ENCODE peak calls at places on chromosomes 12 and 14, in six cellular contexts. O, S, Y, F, U and P are unnamed samples.

GRCh38 chr14:103711516-103712431 is 3.5 kb downstream of the XRCC3 start:
- DNase-seq in O (no peak), S (no peak), Y (peak; percentile 86), F (no peak), U (peak; percentile 45), P (no peak)

GRCh38 chr12:124756730-124757129 is 106.9 kb downstream of the SCARB1 start:
- DNase-seq in O (no peak), S (no peak), Y (no peak), F (no peak), U (no peak), P (no peak)

GRCh38 chr12:55637467-55637866 is 775 bp downstream of the OR10P1 start:
- DNase-seq in O (no peak), S (no peak), Y (no peak), F (no peak), U (no peak), P (no peak)

GRCh38 chr12:66405395-66405794 is 103.1 kb downstream of the HELB start:
- DNase-seq in O (no peak), S (peak; percentile 14), Y (peak; percentile 15), F (peak; percentile 52), U (peak; percentile 67), P (no peak)

GRCh38 chr14:91793704-91794103 is 61.8 kb upstream of the CATSPERB start:
- DNase-seq in O (no peak), S (no peak), Y (no peak), F (no peak), U (no peak), P (no peak)

GRCh38 chr12:106109168-106109910 is 29.4 kb downstream of the NUAK1 start:
- DNase-seq in O (no peak), S (no peak), Y (no peak), F (no peak), U (no peak), P (no peak)

GRCh38 chr14:69039287-69039628 is 60.2 kb upstream of the ACTN1 start:
- DNase-seq in O (no peak), S (peak; percentile 18), Y (peak; percentile 72), F (peak; percentile 88), U (peak; percentile 78), P (no peak)

GRCh38 chr12:124698211-124698997 is 131.0 kb upstream of the NCOR2 start:
- DNase-seq in O (no peak), S (no peak), Y (no peak), F (peak; percentile 97), U (no peak), P (no peak)

GRCh38 chr14:93285048-93285447 is 47.8 kb downstream of the BTBD7 start:
- DNase-seq in O (no peak), S (peak; percentile 25), Y (no peak), F (peak; percentile 45), U (peak; percentile 13), P (no peak)

GRCh38 chr12:3282271-3282670 is 205.1 kb downstream of the TSPAN9 start:
- DNase-seq in O (no peak), S (no peak), Y (no peak), F (no peak), U (no peak), P (no peak)

GRCh38 chr14:19947413-19948090 is 16.8 kb downstream of the OR4K1 start:
- DNase-seq in O (no peak), S (no peak), Y (no peak), F (no peak), U (no peak), P (no peak)

GRCh38 chr12:52722680-52723079 is 19.4 kb upstream of the KRT77 start:
- DNase-seq in O (no peak), S (no peak), Y (no peak), F (no peak), U (no peak), P (no peak)

GRCh38 chr12:83015390-83016225 is 328.9 kb downstream of the TMTC2 start:
- DNase-seq in O (no peak), S (peak; percentile 35), Y (no peak), F (peak; percentile 29), U (peak; percentile 77), P (no peak)

GRCh38 chr14:93295541-93296220 is 37.2 kb downstream of the BTBD7 start:
- DNase-seq in O (no peak), S (no peak), Y (no peak), F (no peak), U (no peak), P (peak; percentile 60)

GRCh38 chr12:58757422-58757821 is 162.9 kb downstream of the LRIG3 start:
- DNase-seq in O (no peak), S (peak; percentile 92), Y (peak; percentile 9), F (peak; percentile 96), U (peak; percentile 89), P (no peak)

GRCh38 chr12:113500662-113501435 is 29.2 kb upstream of the LHX5 start:
- DNase-seq in O (no peak), S (no peak), Y (no peak), F (no peak), U (no peak), P (peak; percentile 70)

GRCh38 chr12:104360988-104361707 is 57.6 kb downstream of the EID3 start:
- DNase-seq in O (no peak), S (no peak), Y (no peak), F (peak; percentile 58), U (peak; percentile 44), P (no peak)

GRCh38 chr12:22380029-22380428 is 45.5 kb upstream of the ST8SIA1 start:
- DNase-seq in O (no peak), S (no peak), Y (no peak), F (peak; percentile 11), U (no peak), P (no peak)

GRCh38 chr12:119780786-119781434 is 96.2 kb downstream of the CIT start:
- DNase-seq in O (no peak), S (peak; percentile 58), Y (peak; percentile 61), F (peak; percentile 26), U (peak; percentile 67), P (peak; percentile 55)

GRCh38 chr12:116427200-116427932 is 131.8 kb upstream of the MAP1LC3B2 start:
- DNase-seq in O (no peak), S (no peak), Y (no peak), F (no peak), U (no peak), P (peak; percentile 65)

GRCh38 chr14:104202259-104203070 is 64.1 kb downstream of the KIF26A start:
- DNase-seq in O (no peak), S (no peak), Y (no peak), F (no peak), U (no peak), P (no peak)

GRCh38 chr12:54282949-54283593 is 2.5 kb downstream of the HNRNPA1 start:
- DNase-seq in O (no peak), S (no peak), Y (no peak), F (no peak), U (no peak), P (no peak)

GRCh38 chr12:76329163-76329562 is 19.1 kb downstream of the BBS10 start:
- DNase-seq in O (no peak), S (peak; percentile 66), Y (peak; percentile 58), F (peak; percentile 96), U (peak; percentile 73), P (no peak)

GRCh38 chr12:93569301-93569655 is 3.2 kb upstream of the SOCS2 start:
- DNase-seq in O (no peak), S (no peak), Y (no peak), F (no peak), U (no peak), P (no peak)

DNA sequence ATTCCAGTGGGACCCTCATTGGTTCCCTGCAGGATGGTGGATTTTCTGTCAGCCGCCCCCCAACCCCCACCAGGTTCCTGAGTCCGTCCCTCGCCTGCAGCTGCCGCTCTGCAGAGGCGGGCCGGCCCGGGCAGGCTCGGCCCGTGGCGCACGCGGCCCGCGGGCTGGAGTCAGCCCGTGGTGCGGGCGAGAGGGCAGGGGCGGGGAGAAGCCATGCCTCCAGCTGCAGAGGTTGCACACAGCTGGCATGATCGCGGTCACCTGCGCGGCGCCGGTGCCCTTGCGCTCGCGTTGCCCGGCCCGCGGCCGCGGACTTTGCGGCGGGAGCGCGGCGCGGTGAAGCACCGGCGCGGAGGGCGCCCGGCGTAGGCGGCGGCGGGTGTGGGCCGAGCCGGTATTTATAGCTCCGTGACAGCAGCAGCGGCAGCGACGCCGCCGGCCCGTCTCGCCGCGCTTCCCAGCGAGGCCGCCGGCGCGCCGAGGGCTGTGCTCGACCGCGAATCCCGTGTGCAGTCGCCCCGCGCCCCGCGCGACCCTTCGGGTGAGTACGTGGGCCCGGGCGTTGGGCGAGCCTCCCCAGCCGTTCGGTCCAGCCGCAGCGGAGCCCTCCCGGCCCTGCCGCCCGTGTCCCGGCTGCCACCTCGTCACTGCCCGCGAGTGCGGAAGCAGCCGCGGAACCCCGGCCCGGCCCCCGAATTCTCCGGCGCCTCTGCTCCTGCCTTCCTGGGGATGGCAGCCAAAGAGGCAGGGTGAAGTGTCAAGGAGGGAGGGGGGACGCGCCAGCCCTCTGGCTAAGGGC is at the start of gene TMEM117:
- DNase-seq in O (no peak), S (peak; percentile 52), Y (peak; percentile 59), F (peak; percentile 38), U (peak; percentile 61), P (peak; percentile 72)
- TF ChIP-seq EZH2 in O (no peak), S (no peak), Y (no peak), F (no peak), U (no peak), P (peak; percentile 77)

DNA sequence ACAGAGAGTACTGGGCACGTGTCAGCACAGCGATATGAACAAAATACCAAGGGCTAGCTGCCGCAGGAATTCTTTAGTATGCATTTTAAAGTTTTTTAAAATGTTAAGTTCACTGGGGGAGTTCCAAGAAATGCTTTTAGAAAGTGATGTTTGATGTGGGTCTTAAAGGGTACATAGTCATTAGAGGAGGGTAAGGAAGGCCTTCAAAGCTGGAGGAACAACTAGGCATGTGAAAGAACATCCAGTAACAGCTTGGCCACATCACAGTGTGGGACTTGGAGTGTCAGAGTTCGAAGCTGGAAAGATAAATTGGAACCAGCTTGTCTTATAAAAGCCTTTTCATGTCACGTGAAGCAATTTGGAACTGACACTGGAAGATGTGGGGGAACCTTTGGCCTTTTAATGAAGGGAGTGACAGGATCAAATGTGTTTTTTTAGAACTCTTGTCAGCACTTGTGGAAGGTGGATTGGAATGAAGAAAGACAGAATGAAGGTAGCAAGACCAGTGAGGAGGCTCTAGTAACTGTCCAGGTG is 57.7 kb downstream of the WDR20 start:
- DNase-seq in O (no peak), S (peak; percentile 48), Y (no peak), F (no peak), U (no peak), P (no peak)
- H3K79me2 ChIP-seq in O (peaks cover 8% of the 10 kb centered on the region), S (no peaks in the 10 kb centered on the region), Y (peaks cover 78% of the 10 kb centered on the region), F (peaks cover 82% of the 10 kb centered on the region), U (peaks cover 11% of the 10 kb centered on the region), P (peaks cover 28% of the 10 kb centered on the region)

GRCh38 chr12:6280672-6281071 is 29.8 kb upstream of the PLEKHG6 start:
- DNase-seq in O (no peak), S (no peak), Y (no peak), F (no peak), U (no peak), P (no peak)
- H3K4me2 ChIP-seq in O (no peak overlapping the region), S (no peak overlapping the region), Y (peak overlapping the region; percentile 29), F (peak overlapping the region; percentile 77), U (peak overlapping the region; percentile 19), P (no peak overlapping the region)

GRCh38 chr14:60720962-60721330 is 3.2 kb downstream of the SIX4 start:
- DNase-seq in O (no peak), S (no peak), Y (no peak), F (no peak), U (no peak), P (peak; percentile 30)

GRCh38 chr14:60721331-60722162 is 2.6 kb downstream of the SIX4 start:
- DNase-seq in O (no peak), S (peak; percentile 80), Y (peak; percentile 64), F (peak; percentile 71), U (peak; percentile 72), P (peak; percentile 82)

GRCh38 chr14:60723218-60724079 is 702 bp downstream of the SIX4 start:
- DNase-seq in O (no peak), S (peak; percentile 62), Y (peak; percentile 66), F (peak; percentile 49), U (peak; percentile 66), P (peak; percentile 83)

GRCh38 chr14:60722836-60723217 is 1.3 kb downstream of the SIX4 start:
- DNase-seq in O (no peak), S (peak; percentile 25), Y (no peak), F (peak; percentile 10), U (peak; percentile 54), P (no peak)

GRCh38 chr14:60722163-60722835 is 1.9 kb downstream of the SIX4 start:
- DNase-seq in O (no peak), S (peak; percentile 70), Y (peak; percentile 64), F (peak; percentile 68), U (peak; percentile 54), P (peak; percentile 86)
- TF ChIP-seq EZH2 in O (no peak), S (no peak), Y (no peak), F (no peak), U (no peak), P (peak; percentile 9)